ENCODE peak calls at places on chromosomes 12 and 14, in five cellular contexts. N is HepG2; E is sigmoid colon; Q is NCI-H1105; I is stimulated activated CD8-positive, alpha-beta memory T cell treated with anti-CD3 and anti-CD28 coated beads, Interleukin-2, amount 100 ng/mL, for 1 hour. W is an unnamed sample.

GRCh38 chr12:112107728-112108447 is 695 bp downstream of the NAA25 start:
- DNase-seq in N (no peak), I (no peak), Q (no peak), E (no peak), W (peak; percentile 53)

GRCh38 chr14:71300474-71301359 is 393.5 kb downstream of the PCNX1 start:
- DNase-seq in Q (no peak), N (no peak), E (no peak), I (no peak), W (no peak)

GRCh38 chr12:3217683-3218079 is 140.5 kb downstream of the TSPAN9 start:
- DNase-seq in E (no peak), N (no peak), Q (no peak), I (no peak), W (no peak)

GRCh38 chr14:50087350-50088116 is 28.8 kb downstream of the VCPKMT start:
- DNase-seq in N (no peak), Q (no peak), E (no peak), I (no peak), W (no peak)

GRCh38 chr12:110741795-110742717 is 635 bp downstream of the PPP1CC start:
- DNase-seq in E (peak; percentile 75), Q (peak; percentile 62), N (no peak), I (no peak), W (no peak)

GRCh38 chr12:31702047-31702446 is 26.8 kb downstream of the AMN1 start:
- DNase-seq in N (no peak), I (no peak), Q (no peak), E (no peak), W (no peak)

GRCh38 chr12:69096669-69097364 is 142.6 kb upstream of the CPSF6 start:
- DNase-seq in I (no peak), E (no peak), N (no peak), Q (no peak), W (no peak)

GRCh38 chr14:72891666-72892102 is 2.2 kb downstream of the DPF3 start:
- DNase-seq in E (no peak), Q (no peak), I (no peak), N (no peak), W (no peak)

GRCh38 chr14:73058923-73059311 is 583 bp downstream of the RBM25 start:
- DNase-seq in Q (no peak), E (no peak), I (no peak), N (peak; percentile 7), W (no peak)

GRCh38 chr14:65783576-65783975 is 371.0 kb downstream of the FUT8 start:
- DNase-seq in I (no peak), N (no peak), E (no peak), Q (no peak), W (no peak)

GRCh38 chr12:12265571-12266388 is 1.1 kb downstream of the LRP6 start:
- DNase-seq in I (no peak), N (no peak), Q (no peak), E (no peak), W (no peak)

GRCh38 chr12:104951759-104952509 is 6.2 kb downstream of the SLC41A2 start:
- DNase-seq in Q (no peak), I (no peak), E (no peak), N (no peak), W (no peak)

GRCh38 chr12:119964123-119964522 is 24.9 kb upstream of the BICDL1 start:
- DNase-seq in N (no peak), I (no peak), Q (no peak), E (no peak), W (no peak)

GRCh38 chr12:78037707-78038106 is 207.0 kb downstream of the NAV3 start:
- DNase-seq in I (no peak), E (no peak), Q (no peak), N (no peak), W (no peak)

GRCh38 chr12:96720363-96720705 is 186.7 kb upstream of the NEDD1 start:
- DNase-seq in Q (peak; percentile 12), I (no peak), N (no peak), E (no peak), W (no peak)

GRCh38 chr12:44915958-44916357 is 39.8 kb upstream of the NELL2 start:
- DNase-seq in I (no peak), E (no peak), Q (no peak), N (no peak), W (no peak)

GRCh38 chr14:91361236-91361811 is 56.3 kb downstream of the CCDC88C start:
- DNase-seq in N (peak; percentile 61), Q (no peak), E (no peak), I (no peak), W (no peak)

GRCh38 chr14:61107148-61107641 is 126.2 kb downstream of the SLC38A6 start:
- DNase-seq in N (no peak), E (peak; percentile 80), Q (no peak), I (no peak), W (peak; percentile 67)

GRCh38 chr12:129245769-129246168 is 392.5 kb downstream of the GLT1D1 start:
- DNase-seq in Q (no peak), E (no peak), I (no peak), N (no peak), W (no peak)

GRCh38 chr12:58393152-58393551 is 451.8 kb downstream of the ATP23 start:
- DNase-seq in I (no peak), N (no peak), E (no peak), Q (no peak), W (no peak)

GRCh38 chr12:49264466-49264872 is 413 bp upstream of the TUBA1C start:
- DNase-seq in N (no peak), E (no peak), I (peak; percentile 20), Q (no peak), W (no peak)

GRCh38 chr12:98211914-98212695 is 303.3 kb upstream of the TMPO start:
- DNase-seq in E (no peak), Q (no peak), N (no peak), I (no peak), W (no peak)

GRCh38 chr12:503111-503761 is 43.5 kb downstream of the B4GALNT3 start:
- DNase-seq in Q (no peak), N (no peak), I (no peak), E (no peak), W (no peak)

W was measured in left ventricle myocardium superior.